ENCODE peak calls at places on chromosomes 3 and 15, in five cellular contexts. V, S, X, U and P are unnamed samples.

GRCh38 chr3:38006445-38006995 is 15.9 kb downstream of the VILL start:
- DNase-seq in V (no peak), S (no peak), X (no peak), U (no peak), P (no peak)

GRCh38 chr3:54445630-54446029 is 323.3 kb downstream of the CACNA2D3 start:
- DNase-seq in V (no peak), S (no peak), X (no peak), U (no peak), P (no peak)

GRCh38 chr3:9198805-9199386 is 50.5 kb downstream of the SRGAP3 start:
- DNase-seq in V (no peak), S (peak; percentile 32), X (no peak), U (no peak), P (no peak)

GRCh38 chr3:139493826-139494385 is 17.6 kb upstream of the RBP2 start:
- DNase-seq in V (no peak), S (no peak), X (no peak), U (no peak), P (no peak)

GRCh38 chr3:184348057-184348382 is 10.6 kb downstream of the FAM131A start:
- DNase-seq in V (no peak), S (no peak), X (no peak), U (no peak), P (no peak)

GRCh38 chr15:50655555-50655954 is 31.0 kb downstream of the TRPM7 start:
- DNase-seq in V (no peak), S (no peak), X (no peak), U (no peak), P (no peak)

GRCh38 chr3:74564560-74564959 is 49.9 kb downstream of the CNTN3 start:
- DNase-seq in V (no peak), S (no peak), X (no peak), U (no peak), P (no peak)

GRCh38 chr3:115148142-115148790 is 1.2 kb upstream of the ZBTB20 start:
- DNase-seq in V (no peak), S (no peak), X (no peak), U (no peak), P (no peak)

GRCh38 chr3:197103766-197104165 is 74.1 kb upstream of the MELTF start:
- DNase-seq in V (no peak), S (no peak), X (no peak), U (no peak), P (no peak)

GRCh38 chr3:48465531-48466378 is 19.2 kb downstream of the ATRIP start:
- DNase-seq in V (peak; percentile 96), S (peak; percentile 97), X (peak; percentile 88), U (no peak), P (peak; percentile 95)

GRCh38 chr15:98146031-98146430 is 185.5 kb downstream of the ARRDC4 start:
- DNase-seq in V (no peak), S (no peak), X (no peak), U (no peak), P (no peak)

GRCh38 chr3:71421820-71422566 is 161.5 kb downstream of the FOXP1 start:
- DNase-seq in V (no peak), S (no peak), X (no peak), U (peak; percentile 66), P (no peak)

GRCh38 chr3:70959506-70959905 is 624.0 kb downstream of the FOXP1 start:
- DNase-seq in V (no peak), S (no peak), X (no peak), U (no peak), P (no peak)

GRCh38 chr3:112302881-112303761 is 9.1 kb upstream of the SLC9C1 start:
- DNase-seq in V (no peak), S (no peak), X (no peak), U (no peak), P (no peak)

GRCh38 chr15:69034352-69034751 is 19.9 kb downstream of the NOX5 start:
- DNase-seq in V (no peak), S (no peak), X (no peak), U (no peak), P (no peak)

GRCh38 chr3:197445886-197446631 is 109.7 kb downstream of the BDH1 start:
- DNase-seq in V (no peak), S (no peak), X (no peak), U (no peak), P (no peak)

GRCh38 chr3:115554496-115554826 is 68.8 kb upstream of the GAP43 start:
- DNase-seq in V (no peak), S (no peak), X (no peak), U (no peak), P (no peak)

GRCh38 chr3:142117052-142117451 is 32.3 kb downstream of the TFDP2 start:
- DNase-seq in V (peak; percentile 89), S (no peak), X (no peak), U (no peak), P (no peak)

GRCh38 chr3:13482106-13482690 is 2.1 kb downstream of the HDAC11 start:
- DNase-seq in V (no peak), S (no peak), X (no peak), U (no peak), P (no peak)

GRCh38 chr3:170277833-170278586 is 55.8 kb downstream of the PRKCI start:
- DNase-seq in V (no peak), S (no peak), X (no peak), U (no peak), P (no peak)

GRCh38 chr3:38136272-38136806 is 588 bp downstream of the ACAA1 start:
- DNase-seq in V (no peak), S (peak; percentile 59), X (peak; percentile 46), U (no peak), P (no peak)

GRCh38 chr15:45993508-45993907 is 358.7 kb downstream of the SQOR start:
- DNase-seq in V (no peak), S (no peak), X (no peak), U (no peak), P (no peak)

GRCh38 chr3:196889844-196890243 is 22.1 kb downstream of the SENP5 start:
- DNase-seq in V (no peak), S (no peak), X (no peak), U (no peak), P (no peak)

GRCh38 chr3:127690823-127691452 is 18.2 kb downstream of the ABTB1 start:
- DNase-seq in V (peak; percentile 59), S (peak; percentile 73), X (no peak), U (no peak), P (no peak)

GRCh38 chr3:143436231-143436930 is 316.8 kb downstream of the CHST2 start:
- DNase-seq in V (no peak), S (no peak), X (no peak), U (no peak), P (no peak)

GRCh38 chr15:70271422-70272088 is 173.8 kb upstream of the TLE3 start:
- DNase-seq in V (no peak), S (no peak), X (no peak), U (no peak), P (peak; percentile 78)

GRCh38 chr15:69499521-69500201 is 47.0 kb downstream of the RPLP1 start:
- DNase-seq in V (no peak), S (no peak), X (no peak), U (no peak), P (no peak)

GRCh38 chr3:197178998-197179397 is 119.4 kb downstream of the DLG1 start:
- DNase-seq in V (no peak), S (no peak), X (no peak), U (no peak), P (no peak)

GRCh38 chr15:78033864-78034263 is 43.6 kb downstream of the TBC1D2B start:
- DNase-seq in V (no peak), S (no peak), X (no peak), U (no peak), P (no peak)

GRCh38 chr15:86079491-86080266 is at the start of gene AGBL1:
- DNase-seq in V (no peak), S (no peak), X (no peak), U (no peak), P (no peak)

GRCh38 chr15:101242160-101242998 is 9.5 kb downstream of the CHSY1 start:
- DNase-seq in V (no peak), S (no peak), X (no peak), U (peak; percentile 74), P (peak; percentile 95)

GRCh38 chr3:160200328-160200727 is 24.9 kb upstream of the C3orf80 start:
- DNase-seq in V (no peak), S (no peak), X (no peak), U (no peak), P (no peak)

DNA sequence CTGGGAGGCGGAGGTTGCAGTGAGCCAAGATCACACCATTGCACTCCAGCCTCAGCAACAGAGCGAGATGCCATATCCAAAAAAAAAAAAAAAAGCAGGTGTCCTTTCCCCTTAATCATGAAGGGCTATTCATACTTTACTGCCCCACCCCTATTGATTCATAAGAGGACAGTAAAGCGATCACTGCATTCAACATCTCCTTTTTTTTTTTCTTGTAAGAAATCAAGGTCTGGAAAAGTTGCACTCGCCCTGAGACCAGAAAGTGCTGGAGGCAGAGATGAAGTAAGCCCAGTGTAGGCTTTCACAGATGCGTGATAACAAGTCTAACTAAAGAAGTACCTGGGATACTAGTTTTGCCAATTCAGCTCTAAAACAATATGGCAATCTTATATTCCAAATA is 24.2 kb downstream of the B3GNT5 start:
- DNase-seq in V (no peak), S (no peak), X (no peak), U (no peak), P (no peak)
- TF ChIP-seq GABPA in V (no peak), S (no peak), X (no peak), U (no peak), P (no peak)

GRCh38 chr3:98596087-98596486 is 2.7 kb upstream of the CPOX start:
- DNase-seq in V (no peak), S (no peak), X (no peak), U (no peak), P (no peak)

GRCh38 chr3:98594630-98594961 is 1.2 kb upstream of the CPOX start:
- DNase-seq in V (no peak), S (no peak), X (no peak), U (no peak), P (peak; percentile 31)

GRCh38 chr3:98599647-98600411 is 6.4 kb upstream of the CPOX start:
- DNase-seq in V (peak; percentile 21), S (no peak), X (no peak), U (no peak), P (no peak)

GRCh38 chr3:98598492-98598891 is 5.1 kb upstream of the CPOX start:
- DNase-seq in V (no peak), S (no peak), X (no peak), U (no peak), P (no peak)

GRCh38 chr3:98596902-98597500 is 3.6 kb upstream of the CPOX start:
- DNase-seq in V (peak; percentile 28), S (peak; percentile 30), X (no peak), U (peak; percentile 39), P (peak; percentile 58)
- TF ChIP-seq CTCF in V (peak; percentile 23), S (peak; percentile 73), X (peak; percentile 46), U (peak; percentile 38), P (peak; percentile 30)

GRCh38 chr15:92801412-92801773 is 98.7 kb upstream of the CHD2 start:
- DNase-seq in V (no peak), S (no peak), X (no peak), U (no peak), P (no peak)
- TF ChIP-seq GABPA in V (no peak), S (no peak), X (no peak), U (no peak), P (no peak)

GRCh38 chr3:1439395-1439794 is 346.6 kb downstream of the CNTN6 start:
- DNase-seq in V (no peak), S (no peak), X (no peak), U (no peak), P (peak; percentile 6)
- TF ChIP-seq CTCF in V (no peak), S (no peak), X (peak; percentile 8), U (peak; percentile 27), P (no peak)

GRCh38 chr15:67805871-67806538 is 19.3 kb upstream of the SKOR1 start:
- DNase-seq in V (no peak), S (no peak), X (no peak), U (no peak), P (no peak)
- TF ChIP-seq GABPA in V (no peak), S (no peak), X (no peak), U (no peak), P (no peak)